ENCODE peak calls at places on chromosomes 5 and 9, in five cellular contexts. J is stimulated activated CD8-positive, alpha-beta memory T cell treated with anti-CD3 and anti-CD28 coated beads, Interleukin-4, amount 100 ng/mL, for 24 hours; P is SW480; X is activated T-cell treated with anti-CD3 and anti-CD28 coated beads, Interleukin-2, amount 50 U/mL, for 48 hours; C is AG20443. Y is an unnamed sample.

GRCh38 chr9:114930063-114930812 is at the start of gene TNFSF8:
- DNase-seq in P (no peak), J (peak), X (peak), C (no peak), Y (peak)

GRCh38 chr5:153658606-153659005 is 168.1 kb downstream of the GRIA1 start:
- DNase-seq in J (no peak), C (no peak), P (no peak), X (no peak), Y (no peak)

GRCh38 chr5:15500326-15500958 is 462 bp downstream of the FBXL7 start:
- DNase-seq in C (peak), X (no peak), J (no peak), P (no peak), Y (peak)

GRCh38 chr9:18490591-18491370 is 16.8 kb downstream of the ADAMTSL1 start:
- DNase-seq in X (no peak), C (peak), J (no peak), P (peak), Y (no peak)

GRCh38 chr9:124411514-124412227 is 3.6 kb downstream of the PSMB7 start:
- DNase-seq in X (no peak), C (peak), P (no peak), J (no peak), Y (no peak)

GRCh38 chr5:112957970-112958773 is 18.4 kb upstream of the DCP2 start:
- DNase-seq in J (no peak), C (peak), P (peak), X (no peak), Y (no peak)

GRCh38 chr9:14272924-14273528 is 40.9 kb downstream of the NFIB start:
- DNase-seq in X (no peak), P (no peak), C (no peak), J (no peak), Y (no peak)

GRCh38 chr9:96122756-96123155 is 179.2 kb downstream of the HSD17B3 start:
- DNase-seq in C (peak), X (no peak), P (peak), J (no peak), Y (no peak)

GRCh38 chr9:2192356-2192979 is 177.3 kb downstream of the SMARCA2 start:
- DNase-seq in X (no peak), C (no peak), J (no peak), P (no peak), Y (no peak)